ENCODE peak calls at places on chromosomes 7 and 10, in five cellular contexts. B, R, M, F and E are unnamed samples.

GRCh38 chr10:5497289-5497688 is 2.1 kb downstream of the CALML5 start:
- DNase-seq in B (no peak), R (no peak), M (no peak), F (no peak), E (no peak)

GRCh38 chr7:158407581-158408331 is 179.9 kb downstream of the PTPRN2 start:
- DNase-seq in B (no peak), R (no peak), M (no peak), F (no peak), E (no peak)

GRCh38 chr7:136618788-136619187 is 249.7 kb upstream of the CHRM2 start:
- DNase-seq in B (no peak), R (no peak), M (no peak), F (no peak), E (no peak)

GRCh38 chr10:132687181-132687892 is 98.6 kb downstream of the NKX6-2 start:
- DNase-seq in B (no peak), R (no peak), M (no peak), F (peak; percentile 35), E (no peak)

GRCh38 chr10:24669285-24669861 is 54.3 kb downstream of the ARHGAP21 start:
- DNase-seq in B (no peak), R (no peak), M (no peak), F (no peak), E (no peak)

GRCh38 chr7:71739520-71740195 is 607.7 kb downstream of the GALNT17 start:
- DNase-seq in B (no peak), R (no peak), M (no peak), F (no peak), E (no peak)

GRCh38 chr10:92530421-92530820 is 43.5 kb downstream of the IDE start:
- DNase-seq in B (no peak), R (no peak), M (no peak), F (no peak), E (no peak)

GRCh38 chr7:112358456-112358855 is 91.8 kb upstream of the IFRD1 start:
- DNase-seq in B (no peak), R (no peak), M (no peak), F (no peak), E (no peak)

GRCh38 chr10:92291921-92292860 is 1.2 kb downstream of the MARCHF5 start:
- DNase-seq in B (peak; percentile 71), R (peak; percentile 22), M (peak; percentile 58), F (peak; percentile 64), E (no peak)

GRCh38 chr10:93820434-93820833 is 62.7 kb downstream of the LGI1 start:
- DNase-seq in B (no peak), R (no peak), M (no peak), F (no peak), E (no peak)

GRCh38 chr7:36348256-36348655 is 41.4 kb upstream of the ANLN start:
- DNase-seq in B (no peak), R (no peak), M (no peak), F (no peak), E (no peak)

GRCh38 chr10:72009430-72010081 is 45.4 kb downstream of the CHST3 start:
- DNase-seq in B (peak; percentile 59), R (no peak), M (peak; percentile 81), F (peak; percentile 52), E (peak; percentile 70)

GRCh38 chr10:4470231-4470840 is 355.7 kb upstream of the AKR1E2 start:
- DNase-seq in B (no peak), R (no peak), M (no peak), F (no peak), E (no peak)

GRCh38 chr7:157412021-157412443 is 75.2 kb downstream of the DNAJB6 start:
- DNase-seq in B (no peak), R (peak; percentile 40), M (no peak), F (no peak), E (no peak)

GRCh38 chr7:86785641-86786040 is 141.9 kb downstream of the GRM3 start:
- DNase-seq in B (no peak), R (no peak), M (no peak), F (no peak), E (no peak)

GRCh38 chr10:55024718-55025117 is 223.7 kb upstream of the PCDH15 start:
- DNase-seq in B (no peak), R (no peak), M (no peak), F (no peak), E (no peak)

GRCh38 chr7:73442903-73443542 is 9.4 kb downstream of the FZD9 start:
- DNase-seq in B (no peak), R (no peak), M (no peak), F (peak; percentile 65), E (no peak)

GRCh38 chr7:90923576-90923975 is 327.5 kb downstream of the CDK14 start:
- DNase-seq in B (no peak), R (no peak), M (no peak), F (no peak), E (no peak)

GRCh38 chr7:27560706-27561235 is 101.9 kb downstream of the HIBADH start:
- DNase-seq in B (no peak), R (no peak), M (no peak), F (no peak), E (no peak)

GRCh38 chr7:93228302-93228701 is 2.0 kb upstream of the HEPACAM2 start:
- DNase-seq in B (no peak), R (no peak), M (no peak), F (no peak), E (no peak)

GRCh38 chr7:99155207-99155606 is 11.3 kb upstream of the SMURF1 start:
- DNase-seq in B (no peak), R (no peak), M (no peak), F (no peak), E (no peak)

GRCh38 chr10:120950103-120950561 is 99.0 kb downstream of the WDR11 start:
- DNase-seq in B (no peak), R (no peak), M (no peak), F (peak; percentile 86), E (no peak)

GRCh38 chr7:94423116-94423515 is 28.4 kb downstream of the COL1A2 start:
- DNase-seq in B (no peak), R (no peak), M (no peak), F (no peak), E (no peak)

GRCh38 chr7:48887500-48887899 is 36.8 kb upstream of the CDC14C start:
- DNase-seq in B (no peak), R (no peak), M (no peak), F (no peak), E (no peak)

GRCh38 chr10:89981891-89982290 is 280.5 kb downstream of the KIF20B start:
- DNase-seq in B (no peak), R (no peak), M (no peak), F (no peak), E (no peak)

GRCh38 chr10:70890917-70891431 is 2.6 kb upstream of the PCBD1 start:
- DNase-seq in B (no peak), R (no peak), M (no peak), F (peak; percentile 80), E (no peak)

GRCh38 chr7:142516038-142516501 is 233.2 kb upstream of the PRSS1 start:
- DNase-seq in B (peak; percentile 40), R (no peak), M (peak; percentile 45), F (peak; percentile 73), E (no peak)

DNA sequence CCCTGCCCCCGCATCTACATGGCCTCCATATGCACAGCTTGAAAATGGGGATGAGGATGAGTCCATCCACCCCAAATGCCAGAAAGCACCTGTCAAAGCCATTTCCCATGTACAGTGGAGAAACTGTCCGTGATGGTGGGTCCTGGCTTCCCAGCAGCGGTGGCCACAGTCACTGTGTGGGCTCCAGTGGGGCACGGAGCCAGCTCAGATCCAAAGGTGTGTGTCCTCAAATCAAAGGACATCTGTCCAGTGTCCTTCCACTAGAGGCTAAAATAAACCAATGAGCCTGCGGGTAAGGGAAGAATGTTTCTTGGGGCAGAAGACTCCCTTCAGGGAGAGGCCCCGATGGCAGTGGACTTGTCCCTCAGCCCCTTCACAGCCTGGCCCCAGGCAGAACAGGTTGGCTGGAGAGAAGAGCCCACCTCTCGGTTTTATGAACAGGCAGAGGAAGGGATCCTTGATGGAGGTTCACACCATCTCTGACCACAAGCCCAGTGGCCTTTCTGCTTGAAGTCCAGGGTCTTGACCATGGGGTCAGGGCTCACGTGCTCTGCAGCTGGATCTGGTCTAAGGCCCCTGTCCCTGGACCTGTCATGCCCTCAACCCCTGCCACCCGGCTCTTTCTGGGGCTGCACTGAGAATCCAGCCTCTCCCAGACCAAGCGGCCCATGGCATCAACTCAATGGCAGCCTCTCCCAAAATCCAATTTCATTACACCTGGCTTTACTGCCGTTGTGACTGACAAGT is 106.9 kb downstream of the TCERG1L start:
- DNase-seq in B (peak; percentile 3), R (no peak), M (no peak), F (peak; percentile 16), E (peak; percentile 72)
- H3K27ac ChIP-seq in B (no peak overlapping the region), R (no peak overlapping the region), M (no peak overlapping the region), F (no peak overlapping the region), E (no peak overlapping the region)

DNA sequence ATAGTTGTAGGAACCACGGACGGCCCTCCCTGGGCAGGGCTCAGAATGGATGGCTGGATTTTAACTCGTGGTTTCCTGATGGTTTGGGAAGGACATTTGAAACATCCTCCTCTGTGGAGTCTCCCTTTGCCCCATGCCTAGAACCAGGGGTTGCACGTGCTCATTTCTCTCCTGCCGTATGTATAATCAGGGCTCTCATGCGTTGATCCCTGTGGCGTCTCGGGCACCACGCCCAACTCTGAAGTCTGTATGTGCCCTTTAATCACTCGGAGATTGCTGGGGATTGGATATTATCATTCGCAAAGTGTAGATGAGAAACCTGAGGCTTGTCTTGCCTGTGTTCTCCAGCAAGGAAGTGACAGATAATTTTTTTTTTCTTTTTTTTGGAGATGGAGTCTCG is 257.1 kb downstream of the CAMK1D start:
- DNase-seq in B (no peak), R (no peak), M (peak; percentile 69), F (no peak), E (no peak)
- H3K27ac ChIP-seq in B (peak overlapping the region; percentile 74), R (peak overlapping the region; percentile 76), M (peak overlapping the region; percentile 81), F (no peak overlapping the region), E (peak overlapping the region; percentile 69)

GRCh38 chr10:122468923-122469781 is 7.8 kb downstream of the HTRA1 start:
- DNase-seq in B (no peak), R (no peak), M (no peak), F (no peak), E (no peak)

GRCh38 chr10:122464575-122464974 is 3.2 kb downstream of the HTRA1 start:
- DNase-seq in B (no peak), R (no peak), M (no peak), F (no peak), E (no peak)

GRCh38 chr10:122465401-122465800 is 4.0 kb downstream of the HTRA1 start:
- DNase-seq in B (no peak), R (no peak), M (no peak), F (no peak), E (no peak)

GRCh38 chr10:122468220-122468922 is 7.0 kb downstream of the HTRA1 start:
- DNase-seq in B (no peak), R (no peak), M (no peak), F (no peak), E (peak; percentile 87)

DNA sequence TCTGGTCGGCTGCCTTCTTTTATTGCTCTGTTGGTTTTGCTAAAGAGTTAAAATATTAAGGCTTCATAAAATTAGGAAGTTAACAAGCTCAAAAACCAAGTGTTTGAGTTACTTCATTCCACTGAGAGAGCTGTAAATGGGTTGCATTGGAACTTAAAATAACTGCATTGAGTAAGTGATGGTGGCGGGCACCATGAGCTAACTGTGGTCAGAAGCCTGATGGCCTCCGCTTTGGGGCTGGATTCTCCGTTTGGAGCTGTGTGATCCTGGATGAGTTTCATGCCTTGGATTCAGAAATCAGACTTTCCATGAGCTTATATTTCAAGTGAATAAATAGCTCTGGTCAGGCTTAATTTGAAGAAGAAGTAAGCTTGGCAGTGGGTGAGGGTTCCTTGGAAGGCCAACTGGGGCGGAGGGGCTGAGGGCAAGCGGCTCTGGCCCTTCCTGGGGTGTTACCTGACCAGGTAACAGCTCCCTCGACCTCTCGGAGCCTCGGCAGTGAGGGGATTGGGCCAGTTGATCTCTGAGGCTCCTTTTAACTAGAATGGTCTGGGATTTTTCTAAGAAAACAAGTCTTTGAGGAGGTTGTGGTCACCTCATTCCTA is 5.6 kb downstream of the HTRA1 start:
- DNase-seq in B (no peak), R (no peak), M (no peak), F (no peak), E (no peak)
- H3K27ac ChIP-seq in B (no peak overlapping the region), R (no peak overlapping the region), M (no peak overlapping the region), F (no peak overlapping the region), E (peak overlapping the region; percentile 86)

GRCh38 chr7:47764746-47765145 is 182.8 kb upstream of the TNS3 start:
- DNase-seq in B (no peak), R (no peak), M (no peak), F (no peak), E (no peak)
- H3K27ac ChIP-seq in B (no peak overlapping the region), R (no peak overlapping the region), M (no peak overlapping the region), F (no peak overlapping the region), E (no peak overlapping the region)